ENCODE peak calls at places on chromosomes 11 and 22, in five cellular contexts. K is adrenal gland, L is prostate gland, U is PC-3, Q is Peyer's patch. V is an unnamed sample. For H3K4me1 and H3K9me3, the result is how much of the 10 kb centered on the place peaks cover.

GRCh38 chr22:19951351-19951750 is 9.7 kb upstream of the TXNRD2 start:
- DNase-seq in K (peak), L (no peak), U (no peak), Q (no peak), V (no peak)

GRCh38 chr11:6259638-6260019 is at the start of gene CCKBR:
- DNase-seq in L (no peak), U (no peak), Q (no peak), K (no peak), V (no peak)

GRCh38 chr11:69366591-69366990 is 72.6 kb downstream of the MYEOV start:
- DNase-seq in Q (no peak), L (no peak), K (no peak), U (no peak), V (no peak)

GRCh38 chr11:101945418-101945817 is 29.1 kb upstream of the ANGPTL5 start:
- DNase-seq in Q (no peak), K (no peak), L (no peak), U (no peak), V (no peak)

GRCh38 chr22:49930596-49931412 is 12.4 kb downstream of the CRELD2 start:
- DNase-seq in L (peak), Q (peak), K (peak), U (peak), V (peak)

GRCh38 chr22:37880668-37881440 is 25.2 kb upstream of the MICALL1 start:
- DNase-seq in Q (no peak), L (no peak), K (no peak), U (peak), V (no peak)

GRCh38 chr11:16093889-16094653 is 262.3 kb downstream of the SOX6 start:
- DNase-seq in U (no peak), Q (no peak), L (no peak), K (no peak), V (no peak)

GRCh38 chr11:66081505-66081904 is 11.4 kb downstream of the PACS1 start:
- DNase-seq in Q (no peak), K (peak), L (peak), U (peak), V (no peak)

GRCh38 chr11:123448798-123449197 is 18.7 kb downstream of the GRAMD1B start:
- DNase-seq in K (no peak), L (no peak), U (no peak), Q (no peak), V (no peak)

GRCh38 chr11:15625691-15626090 is 511.0 kb downstream of the INSC start:
- DNase-seq in L (no peak), Q (no peak), K (no peak), U (no peak), V (no peak)

GRCh38 chr22:37273126-37273845 is 9.0 kb upstream of the CYTH4 start:
- DNase-seq in K (no peak), U (peak), L (no peak), Q (no peak), V (no peak)

GRCh38 chr22:32700186-32700882 is 101.2 kb upstream of the TIMP3 start:
- DNase-seq in Q (no peak), K (no peak), U (no peak), L (no peak), V (no peak)

GRCh38 chr11:15819679-15820286 is 536.6 kb downstream of the SOX6 start:
- DNase-seq in Q (peak), U (peak), L (peak), K (peak), V (peak)

GRCh38 chr22:38016182-38017078 is 32.1 kb upstream of the SOX10 start:
- DNase-seq in U (peak), L (peak), Q (no peak), K (peak), V (no peak)

GRCh38 chr22:45127866-45128265 is 35.9 kb upstream of the NUP50 start:
- DNase-seq in L (no peak), Q (no peak), K (no peak), U (peak), V (no peak)

GRCh38 chr11:47052165-47052564 is 115.6 kb downstream of the CSTPP1 start:
- DNase-seq in U (no peak), K (no peak), Q (no peak), L (no peak), V (no peak)

GRCh38 chr11:103927535-103927934 is 108.9 kb upstream of the DDI1 start:
- DNase-seq in L (no peak), U (peak), K (no peak), Q (no peak), V (no peak)

GRCh38 chr11:11280826-11281225 is 72.2 kb downstream of the CSNK2A3 start:
- DNase-seq in L (no peak), U (no peak), K (no peak), Q (no peak), V (no peak)

GRCh38 chr11:108732395-108732794 is 67.5 kb downstream of the DDX10 start:
- DNase-seq in K (no peak), L (no peak), U (no peak), Q (no peak), V (no peak)

GRCh38 chr11:118379497-118379896 is 20.1 kb downstream of the UBE4A start:
- DNase-seq in K (no peak), U (no peak), L (peak), Q (no peak), V (no peak)

GRCh38 chr11:16982256-16982671 is 31.9 kb downstream of the PLEKHA7 start:
- DNase-seq in K (no peak), U (no peak), Q (no peak), L (no peak), V (no peak)

GRCh38 chr11:64115751-64116522 is 50.0 kb downstream of the MACROD1 start:
- DNase-seq in U (no peak), K (no peak), Q (peak), L (no peak), V (no peak)

GRCh38 chr11:65170058-65170534 is at the start of gene SPDYC:
- DNase-seq in K (no peak), U (no peak), Q (no peak), L (no peak), V (no peak)

GRCh38 chr11:15775051-15775541 is 581.2 kb downstream of the SOX6 start:
- DNase-seq in U (no peak), K (no peak), Q (no peak), L (no peak), V (peak)

GRCh38 chr11:131157678-131158077 is 212.7 kb upstream of the NTM start:
- DNase-seq in K (no peak), Q (no peak), U (no peak), L (no peak), V (no peak)

GRCh38 chr11:8389034-8389996 is 125.6 kb upstream of the LMO1 start:
- DNase-seq in L (no peak), K (peak), U (no peak), Q (no peak), V (no peak)

GRCh38 chr11:96196074-96196787 is 146.8 kb downstream of the MAML2 start:
- DNase-seq in Q (no peak), K (no peak), U (no peak), L (no peak), V (no peak)

GRCh38 chr11:12421386-12421785 is 44.0 kb downstream of the PARVA start:
- DNase-seq in L (no peak), U (no peak), K (no peak), Q (no peak), V (no peak)

GRCh38 chr11:17783878-17784277 is 49.3 kb downstream of the KCNC1 start:
- DNase-seq in K (no peak), Q (no peak), L (no peak), U (no peak), V (no peak)

GRCh38 chr11:120350637-120351036 is 14.4 kb downstream of the ARHGEF12 start:
- DNase-seq in U (no peak), L (no peak), K (no peak), Q (no peak), V (no peak)

GRCh38 chr11:85076535-85077330 is 550.4 kb downstream of the DLG2 start:
- DNase-seq in L (no peak), U (peak), Q (no peak), K (no peak), V (no peak)

GRCh38 chr11:44623716-44624491 is 58.4 kb downstream of the CD82 start:
- DNase-seq in L (peak), Q (peak), U (no peak), K (no peak), V (no peak)

GRCh38 chr11:61151545-61152252 is 9.5 kb downstream of the VPS37C start:
- DNase-seq in L (no peak), U (no peak), K (no peak), Q (no peak), V (no peak)

GRCh38 chr11:61154528-61154927 is 6.7 kb downstream of the VPS37C start:
- DNase-seq in Q (no peak), K (no peak), L (no peak), U (no peak), V (no peak)

GRCh38 chr11:61155312-61155711 is 5.9 kb downstream of the VPS37C start:
- DNase-seq in U (no peak), Q (no peak), K (no peak), L (no peak), V (no peak)

GRCh38 chr11:61152816-61153592 is 8.2 kb downstream of the VPS37C start:
- DNase-seq in U (peak), L (no peak), K (peak), Q (no peak), V (no peak)

GRCh38 chr11:61153593-61154090 is 7.6 kb downstream of the VPS37C start:
- DNase-seq in U (no peak), K (no peak), Q (no peak), L (no peak), V (no peak)
- H3K4me1 ChIP-seq in U (under half), K (under half), Q (under half), L (under half), V (under half)

GRCh38 chr11:99208813-99209212 is 188.1 kb downstream of the CNTN5 start:
- DNase-seq in Q (no peak), L (no peak), K (no peak), U (no peak), V (no peak)
- H3K9me3 ChIP-seq in Q (under half), L (under half), K (under half), U (under half), V (under half)

DNA sequence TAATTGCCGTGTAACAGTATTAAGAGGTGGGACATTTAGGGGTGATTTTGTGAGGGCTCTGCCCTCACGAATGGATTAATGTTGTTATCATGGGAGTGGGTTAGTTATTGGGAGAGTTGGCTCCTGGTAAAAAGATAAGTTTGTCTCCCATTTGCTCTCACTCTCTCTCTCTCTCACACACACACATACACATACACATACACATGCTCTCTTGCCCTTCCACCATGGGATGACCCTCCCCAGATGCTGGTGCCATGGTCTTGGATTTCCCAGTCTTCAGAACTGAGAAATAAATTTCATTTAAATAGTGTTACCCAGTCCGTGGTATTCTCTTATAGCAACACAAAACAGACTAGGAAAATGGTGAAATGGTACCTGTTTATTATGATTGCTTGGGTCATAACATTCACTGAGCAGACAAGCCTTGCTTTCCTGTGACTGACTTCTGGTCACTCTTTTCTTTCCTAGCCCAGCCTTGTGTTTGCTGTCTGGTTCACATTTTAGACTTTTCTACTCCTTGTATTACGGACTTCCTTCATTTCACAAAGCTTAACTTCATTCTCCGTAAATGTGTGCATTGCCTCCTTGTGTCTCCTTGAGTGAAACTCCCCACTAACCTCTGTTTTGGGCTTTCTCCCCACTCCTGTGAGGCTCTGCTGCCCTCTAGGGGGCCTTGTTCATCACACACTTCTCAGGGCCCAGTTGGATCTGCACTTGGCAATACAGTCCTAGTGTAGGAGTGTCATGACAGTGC is 206.5 kb upstream of the CTSC start:
- DNase-seq in K (peak), Q (peak), L (peak), U (peak), V (peak)
- H3K4me3 ChIP-seq in K (no peak), Q (no peak), L (no peak), U (peak), V (no peak)

GRCh38 chr22:29341849-29342127 is 26.3 kb upstream of the RASL10A start:
- DNase-seq in L (no peak), K (no peak), U (no peak), Q (no peak), V (no peak)

GRCh38 chr22:29339381-29340235 is 24.1 kb upstream of the RASL10A start:
- DNase-seq in K (no peak), U (peak), Q (no peak), L (no peak), V (no peak)

GRCh38 chr22:29342177-29342576 is 26.7 kb upstream of the RASL10A start:
- DNase-seq in U (no peak), Q (no peak), L (no peak), K (no peak), V (no peak)

GRCh38 chr22:29341056-29341848 is 25.8 kb upstream of the RASL10A start:
- DNase-seq in Q (no peak), K (no peak), L (no peak), U (no peak), V (no peak)

GRCh38 chr22:29340566-29340965 is 25.1 kb upstream of the RASL10A start:
- DNase-seq in U (no peak), K (no peak), Q (no peak), L (no peak), V (no peak)
- H3K4me1 ChIP-seq in U (under half), K (under half), Q (under half), L (under half), V (under half)

DNA sequence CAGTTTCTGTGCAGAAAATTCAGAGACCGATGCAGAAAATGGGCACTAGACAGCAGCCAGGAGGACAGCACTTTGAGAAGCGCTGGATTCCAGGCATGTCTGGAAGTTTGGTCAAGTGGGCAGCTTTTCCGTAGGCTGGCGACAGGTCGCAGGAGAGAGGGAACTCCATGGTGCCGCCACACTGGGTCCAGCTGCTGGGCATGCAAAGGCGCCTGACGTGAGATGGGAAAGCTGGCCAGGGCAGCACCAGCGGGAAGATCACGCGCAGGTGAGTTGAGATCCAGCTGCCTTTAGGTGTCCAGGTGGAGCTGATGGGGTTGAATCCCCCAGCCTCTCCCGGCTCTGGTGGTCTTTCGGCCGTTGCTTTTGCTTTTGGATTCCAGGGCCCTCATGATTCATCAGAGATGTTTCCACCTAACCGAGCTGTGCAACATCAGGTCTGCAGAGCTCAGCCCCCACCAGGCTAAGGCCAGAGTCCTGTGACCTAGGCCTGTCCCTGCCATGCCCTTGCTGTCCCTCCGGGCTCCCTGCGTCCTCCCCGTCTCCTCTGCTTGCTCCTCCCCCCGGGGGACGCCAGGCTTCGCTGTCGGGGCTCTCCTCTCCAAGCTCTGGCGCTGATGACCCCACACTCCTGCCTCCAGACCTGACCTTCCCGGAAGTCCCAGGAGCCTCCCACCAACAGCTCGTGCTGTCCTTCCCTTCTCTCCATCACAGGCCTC is 1001.7 kb downstream of the BRD1 start:
- DNase-seq in L (no peak), Q (peak), K (no peak), U (no peak), V (no peak)
- H3K9me3 ChIP-seq in L (under half), Q (under half), K (under half), U (under half), V (under half)

GRCh38 chr22:24177045-24177444 is 4.2 kb upstream of the SUSD2 start:
- DNase-seq in L (no peak), U (no peak), K (no peak), Q (no peak), V (no peak)
- H3K4me3 ChIP-seq in L (no peak), U (no peak), K (no peak), Q (no peak), V (no peak)